ENCODE peak calls at places on chromosomes 12 and 14, in nine cellular contexts. One of them, this sample, is unnamed.

GRCh38 chr12:67689339-67689738 is 40.8 kb downstream of the DYRK2 start:
- DNase-seq in adrenal gland: no peak
- DNase-seq in fibroblast of gingiva: no peak
- DNase-seq in T-helper 9 cell: no peak
- DNase-seq in progenitor cell of endocrine pancreas: no peak
- DNase-seq in gastrocnemius medialis: no peak
- DNase-seq in choroid plexus epithelial cell: no peak
- DNase-seq in GM13977: no peak
- DNase-seq in stomach: no peak
- DNase-seq in this sample: no peak

GRCh38 chr12:118188690-118189371 is 52.9 kb downstream of the PEBP1 start:
- DNase-seq in progenitor cell of endocrine pancreas: no peak
- DNase-seq in GM13977: no peak
- DNase-seq in fibroblast of gingiva: peak
- DNase-seq in T-helper 9 cell: no peak
- DNase-seq in adrenal gland: peak
- DNase-seq in choroid plexus epithelial cell: peak
- DNase-seq in gastrocnemius medialis: no peak
- DNase-seq in stomach: no peak
- DNase-seq in this sample: no peak

GRCh38 chr12:120010661-120011230 is 21.7 kb downstream of the BICDL1 start:
- DNase-seq in GM13977: no peak
- DNase-seq in adrenal gland: no peak
- DNase-seq in fibroblast of gingiva: no peak
- DNase-seq in stomach: no peak
- DNase-seq in T-helper 9 cell: no peak
- DNase-seq in progenitor cell of endocrine pancreas: no peak
- DNase-seq in choroid plexus epithelial cell: no peak
- DNase-seq in gastrocnemius medialis: no peak
- DNase-seq in this sample: no peak

GRCh38 chr14:106564058-106564643 is 1037.8 kb downstream of the TMEM121 start:
- DNase-seq in T-helper 9 cell: peak
- DNase-seq in choroid plexus epithelial cell: no peak
- DNase-seq in adrenal gland: peak
- DNase-seq in progenitor cell of endocrine pancreas: no peak
- DNase-seq in stomach: no peak
- DNase-seq in fibroblast of gingiva: no peak
- DNase-seq in gastrocnemius medialis: no peak
- DNase-seq in GM13977: peak
- DNase-seq in this sample: peak

GRCh38 chr14:99749142-99749541 is 44.1 kb upstream of the EML1 start:
- DNase-seq in adrenal gland: no peak
- DNase-seq in T-helper 9 cell: no peak
- DNase-seq in fibroblast of gingiva: no peak
- DNase-seq in progenitor cell of endocrine pancreas: no peak
- DNase-seq in stomach: no peak
- DNase-seq in gastrocnemius medialis: no peak
- DNase-seq in choroid plexus epithelial cell: no peak
- DNase-seq in GM13977: no peak
- DNase-seq in this sample: peak

GRCh38 chr14:22814945-22815713 is at the start of gene SLC7A7:
- DNase-seq in choroid plexus epithelial cell: peak
- DNase-seq in fibroblast of gingiva: no peak
- DNase-seq in T-helper 9 cell: no peak
- DNase-seq in GM13977: no peak
- DNase-seq in progenitor cell of endocrine pancreas: no peak
- DNase-seq in gastrocnemius medialis: no peak
- DNase-seq in stomach: no peak
- DNase-seq in adrenal gland: no peak
- DNase-seq in this sample: no peak

GRCh38 chr12:52204095-52204930 is 12.5 kb upstream of the KRT80 start:
- DNase-seq in stomach: no peak
- DNase-seq in adrenal gland: no peak
- DNase-seq in fibroblast of gingiva: no peak
- DNase-seq in T-helper 9 cell: no peak
- DNase-seq in progenitor cell of endocrine pancreas: no peak
- DNase-seq in gastrocnemius medialis: no peak
- DNase-seq in choroid plexus epithelial cell: no peak
- DNase-seq in GM13977: no peak
- DNase-seq in this sample: peak

GRCh38 chr14:102507891-102508312 is 1.7 kb downstream of the ANKRD9 start:
- DNase-seq in T-helper 9 cell: no peak
- DNase-seq in fibroblast of gingiva: no peak
- DNase-seq in stomach: no peak
- DNase-seq in choroid plexus epithelial cell: no peak
- DNase-seq in adrenal gland: no peak
- DNase-seq in progenitor cell of endocrine pancreas: no peak
- DNase-seq in GM13977: peak
- DNase-seq in gastrocnemius medialis: no peak
- DNase-seq in this sample: no peak

GRCh38 chr12:12048714-12049113 is 22.0 kb upstream of the BCL2L14 start:
- DNase-seq in fibroblast of gingiva: no peak
- DNase-seq in choroid plexus epithelial cell: no peak
- DNase-seq in gastrocnemius medialis: no peak
- DNase-seq in T-helper 9 cell: no peak
- DNase-seq in adrenal gland: no peak
- DNase-seq in progenitor cell of endocrine pancreas: no peak
- DNase-seq in stomach: no peak
- DNase-seq in GM13977: no peak
- DNase-seq in this sample: no peak

GRCh38 chr12:76915381-76916169 is 36.8 kb upstream of the CSRP2 start:
- DNase-seq in stomach: no peak
- DNase-seq in fibroblast of gingiva: peak
- DNase-seq in choroid plexus epithelial cell: peak
- DNase-seq in progenitor cell of endocrine pancreas: no peak
- DNase-seq in adrenal gland: no peak
- DNase-seq in T-helper 9 cell: no peak
- DNase-seq in gastrocnemius medialis: no peak
- DNase-seq in GM13977: no peak
- DNase-seq in this sample: no peak

GRCh38 chr12:63206908-63207307 is 55.9 kb upstream of the AVPR1A start:
- DNase-seq in stomach: no peak
- DNase-seq in progenitor cell of endocrine pancreas: no peak
- DNase-seq in choroid plexus epithelial cell: peak
- DNase-seq in GM13977: no peak
- DNase-seq in fibroblast of gingiva: no peak
- DNase-seq in adrenal gland: peak
- DNase-seq in gastrocnemius medialis: peak
- DNase-seq in T-helper 9 cell: no peak
- DNase-seq in this sample: no peak

GRCh38 chr12:120767071-120768024 is 41.7 kb downstream of the ACADS start:
- DNase-seq in choroid plexus epithelial cell: no peak
- DNase-seq in adrenal gland: no peak
- DNase-seq in stomach: no peak
- DNase-seq in gastrocnemius medialis: no peak
- DNase-seq in fibroblast of gingiva: no peak
- DNase-seq in T-helper 9 cell: no peak
- DNase-seq in GM13977: peak
- DNase-seq in progenitor cell of endocrine pancreas: no peak
- DNase-seq in this sample: no peak

GRCh38 chr12:95633049-95633545 is 81.8 kb upstream of the USP44 start:
- DNase-seq in stomach: peak
- DNase-seq in gastrocnemius medialis: no peak
- DNase-seq in fibroblast of gingiva: peak
- DNase-seq in progenitor cell of endocrine pancreas: no peak
- DNase-seq in T-helper 9 cell: no peak
- DNase-seq in adrenal gland: peak
- DNase-seq in choroid plexus epithelial cell: peak
- DNase-seq in GM13977: no peak
- DNase-seq in this sample: peak

GRCh38 chr14:30270200-30271161 is 288.5 kb upstream of the G2E3 start:
- DNase-seq in fibroblast of gingiva: peak
- DNase-seq in GM13977: peak
- DNase-seq in choroid plexus epithelial cell: peak
- DNase-seq in T-helper 9 cell: peak
- DNase-seq in adrenal gland: peak
- DNase-seq in gastrocnemius medialis: peak
- DNase-seq in progenitor cell of endocrine pancreas: peak
- DNase-seq in stomach: peak
- DNase-seq in this sample: peak

GRCh38 chr12:133202493-133203343 is 21.4 kb downstream of the ZNF268 start:
- DNase-seq in choroid plexus epithelial cell: peak
- DNase-seq in T-helper 9 cell: no peak
- DNase-seq in stomach: no peak
- DNase-seq in fibroblast of gingiva: no peak
- DNase-seq in adrenal gland: no peak
- DNase-seq in progenitor cell of endocrine pancreas: no peak
- DNase-seq in GM13977: no peak
- DNase-seq in gastrocnemius medialis: no peak
- DNase-seq in this sample: no peak

GRCh38 chr14:33894339-33894738 is 56.5 kb downstream of the EGLN3 start:
- DNase-seq in gastrocnemius medialis: no peak
- DNase-seq in progenitor cell of endocrine pancreas: no peak
- DNase-seq in adrenal gland: no peak
- DNase-seq in T-helper 9 cell: no peak
- DNase-seq in fibroblast of gingiva: no peak
- DNase-seq in GM13977: no peak
- DNase-seq in stomach: no peak
- DNase-seq in choroid plexus epithelial cell: no peak
- DNase-seq in this sample: no peak

GRCh38 chr14:64723691-64724577 is 19.7 kb downstream of the PLEKHG3 start:
- DNase-seq in T-helper 9 cell: peak
- DNase-seq in gastrocnemius medialis: no peak
- DNase-seq in GM13977: no peak
- DNase-seq in choroid plexus epithelial cell: no peak
- DNase-seq in stomach: no peak
- DNase-seq in progenitor cell of endocrine pancreas: no peak
- DNase-seq in adrenal gland: no peak
- DNase-seq in fibroblast of gingiva: no peak
- DNase-seq in this sample: no peak

GRCh38 chr14:102085503-102085902 is 1.3 kb downstream of the HSP90AA1 start:
- DNase-seq in stomach: no peak
- DNase-seq in GM13977: no peak
- DNase-seq in choroid plexus epithelial cell: no peak
- DNase-seq in adrenal gland: no peak
- DNase-seq in gastrocnemius medialis: no peak
- DNase-seq in T-helper 9 cell: no peak
- DNase-seq in progenitor cell of endocrine pancreas: no peak
- DNase-seq in fibroblast of gingiva: no peak
- DNase-seq in this sample: no peak

GRCh38 chr12:56160160-56160763 is 2.1 kb downstream of the MYL6 start:
- DNase-seq in gastrocnemius medialis: no peak
- DNase-seq in choroid plexus epithelial cell: peak
- DNase-seq in stomach: no peak
- DNase-seq in T-helper 9 cell: peak
- DNase-seq in progenitor cell of endocrine pancreas: no peak
- DNase-seq in GM13977: peak
- DNase-seq in fibroblast of gingiva: no peak
- DNase-seq in adrenal gland: peak
- DNase-seq in this sample: no peak

GRCh38 chr14:91380610-91381371 is 36.8 kb downstream of the CCDC88C start:
- DNase-seq in T-helper 9 cell: no peak
- DNase-seq in stomach: no peak
- DNase-seq in choroid plexus epithelial cell: peak
- DNase-seq in fibroblast of gingiva: no peak
- DNase-seq in gastrocnemius medialis: no peak
- DNase-seq in adrenal gland: no peak
- DNase-seq in GM13977: no peak
- DNase-seq in progenitor cell of endocrine pancreas: no peak
- DNase-seq in this sample: peak

GRCh38 chr14:33799705-33800269 is 151.1 kb downstream of the EGLN3 start:
- DNase-seq in GM13977: no peak
- DNase-seq in T-helper 9 cell: no peak
- DNase-seq in choroid plexus epithelial cell: peak
- DNase-seq in gastrocnemius medialis: no peak
- DNase-seq in adrenal gland: peak
- DNase-seq in progenitor cell of endocrine pancreas: no peak
- DNase-seq in fibroblast of gingiva: no peak
- DNase-seq in stomach: no peak
- DNase-seq in this sample: peak

GRCh38 chr14:50362791-50363733 is 33.6 kb downstream of the CDKL1 start:
- DNase-seq in adrenal gland: no peak
- DNase-seq in GM13977: peak
- DNase-seq in T-helper 9 cell: no peak
- DNase-seq in gastrocnemius medialis: no peak
- DNase-seq in choroid plexus epithelial cell: peak
- DNase-seq in fibroblast of gingiva: no peak
- DNase-seq in stomach: no peak
- DNase-seq in progenitor cell of endocrine pancreas: no peak
- DNase-seq in this sample: no peak

GRCh38 chr12:112908548-112908947 is 1.8 kb downstream of the OAS1 start:
- DNase-seq in GM13977: no peak
- DNase-seq in adrenal gland: no peak
- DNase-seq in choroid plexus epithelial cell: peak
- DNase-seq in stomach: no peak
- DNase-seq in T-helper 9 cell: peak
- DNase-seq in fibroblast of gingiva: no peak
- DNase-seq in gastrocnemius medialis: no peak
- DNase-seq in progenitor cell of endocrine pancreas: no peak
- DNase-seq in this sample: no peak

This sample was measured in lower lobe of right lung.